ENCODE peak calls at places on chromosomes 5 and 9, in nine cellular contexts. N is psoas muscle; A is Panc1; K is uterus; P is A549; T is naive thymus-derived CD4-positive, alpha-beta T cell; F is breast epithelium; I is RWPE1; Q is neuronal stem cell. X is an unnamed sample.
A peak's percentile ranks its signal among the peaks of the same experiment; 100 is the strongest.

GRCh38 chr5:72746736-72747135 is 69.7 kb upstream of the TNPO1 start:
- DNase-seq in N (no peak), A (no peak), K (no peak), P (no peak), T (no peak), F (no peak), I (no peak), Q (no peak), X (no peak)

GRCh38 chr9:136467766-136468165 is 15.1 kb downstream of the SEC16A start:
- DNase-seq in N (no peak), A (no peak), K (no peak), P (no peak), T (no peak), F (no peak), I (no peak), Q (no peak), X (no peak)

GRCh38 chr5:175281714-175282113 is 162.3 kb downstream of the DRD1 start:
- DNase-seq in N (no peak), A (no peak), K (no peak), P (no peak), T (no peak), F (no peak), I (no peak), Q (no peak), X (no peak)

GRCh38 chr5:54309751-54310432 is 481 bp downstream of the ARL15 start:
- DNase-seq in N (peak; percentile 33), A (no peak), K (peak; percentile 24), P (peak; percentile 9), T (no peak), F (no peak), I (peak; percentile 76), Q (peak; percentile 21), X (peak; percentile 35)

GRCh38 chr9:37390759-37391158 is 31.7 kb upstream of the GRHPR start:
- DNase-seq in N (no peak), A (no peak), K (no peak), P (peak; percentile 44), T (no peak), F (no peak), I (peak; percentile 32), Q (no peak), X (no peak)

GRCh38 chr5:93582677-93583524 is at the start of gene NR2F1:
- DNase-seq in N (peak; percentile 55), A (no peak), K (peak; percentile 95), P (peak; percentile 95), T (no peak), F (no peak), I (peak; percentile 63), Q (peak; percentile 99), X (peak; percentile 63)

GRCh38 chr5:56273376-56274005 is 40.4 kb upstream of the ANKRD55 start:
- DNase-seq in N (no peak), A (no peak), K (no peak), P (no peak), T (no peak), F (no peak), I (no peak), Q (no peak), X (no peak)

GRCh38 chr5:154755361-154756202 is at the start of gene LARP1:
- DNase-seq in N (no peak), A (no peak), K (no peak), P (peak; percentile 43), T (no peak), F (no peak), I (peak; percentile 37), Q (peak; percentile 45), X (peak; percentile 35)

GRCh38 chr5:149939572-149939971 is 5.0 kb downstream of the PDE6A start:
- DNase-seq in N (no peak), A (no peak), K (no peak), P (peak; percentile 29), T (no peak), F (no peak), I (no peak), Q (no peak), X (no peak)

GRCh38 chr5:2205185-2205585 is 322.5 kb upstream of the IRX4 start:
- DNase-seq in N (no peak), A (no peak), K (no peak), P (no peak), T (no peak), F (no peak), I (no peak), Q (no peak), X (peak; percentile 16)

GRCh38 chr5:173397531-173397930 is 69.3 kb upstream of the STC2 start:
- DNase-seq in N (no peak), A (no peak), K (no peak), P (no peak), T (no peak), F (no peak), I (no peak), Q (no peak), X (no peak)

GRCh38 chr5:127933348-127933747 is 150.2 kb upstream of the SLC12A2 start:
- DNase-seq in N (no peak), A (no peak), K (no peak), P (no peak), T (no peak), F (no peak), I (no peak), Q (no peak), X (no peak)

GRCh38 chr5:72599519-72600400 is 92.5 kb upstream of the ZNF366 start:
- DNase-seq in N (no peak), A (no peak), K (no peak), P (peak; percentile 18), T (no peak), F (no peak), I (peak; percentile 67), Q (no peak), X (no peak)

GRCh38 chr9:127983847-127984289 is 3.1 kb upstream of the EEIG1 start:
- DNase-seq in N (no peak), A (no peak), K (no peak), P (no peak), T (peak; percentile 36), F (no peak), I (no peak), Q (no peak), X (no peak)
- H3K27ac ChIP-seq in N (peak overlapping the region; percentile 10), A (peak overlapping the region; percentile 97), K (no peak overlapping the region), P (no peak overlapping the region), T (peak overlapping the region; percentile 84), F (no peak overlapping the region), I (peak overlapping the region; percentile 29), Q (no peak overlapping the region), X (no peak overlapping the region)

DNA sequence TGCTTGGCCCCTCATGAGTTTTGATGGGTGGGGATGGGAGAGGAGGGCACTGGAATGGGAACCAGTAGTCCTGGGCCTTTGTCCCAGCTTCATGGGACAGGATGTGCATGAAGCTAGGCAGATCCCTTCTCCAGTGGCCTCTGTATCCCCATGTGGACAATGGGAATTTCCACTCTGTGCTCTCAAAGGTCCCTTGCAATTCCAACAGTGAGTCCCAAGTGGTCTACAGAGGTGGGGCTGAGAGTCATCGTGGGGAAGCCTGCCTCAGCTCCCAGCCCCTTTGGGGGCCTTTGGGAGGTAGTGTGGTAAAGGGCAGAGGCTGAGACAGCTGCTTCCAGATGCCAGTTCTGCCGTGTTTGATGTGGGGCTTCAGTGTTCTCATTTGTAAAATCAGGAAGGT is 1.9 kb upstream of the PHYHD1 start:
- DNase-seq in N (no peak), A (no peak), K (no peak), P (no peak), T (no peak), F (no peak), I (no peak), Q (no peak), X (no peak)
- H3K27ac ChIP-seq in N (no peak overlapping the region), A (no peak overlapping the region), K (peak overlapping the region; percentile 95), P (peak overlapping the region; percentile 60), T (no peak overlapping the region), F (peak overlapping the region; percentile 80), I (peak overlapping the region; percentile 99), Q (no peak overlapping the region), X (no peak overlapping the region)

GRCh38 chr9:108760841-108761240 is 94.9 kb downstream of the ACTL7B start:
- DNase-seq in N (no peak), A (no peak), K (no peak), P (no peak), T (no peak), F (no peak), I (no peak), Q (no peak), X (peak; percentile 13)

GRCh38 chr9:108761530-108762347 is 94.0 kb downstream of the ACTL7B start:
- DNase-seq in N (peak; percentile 25), A (peak; percentile 28), K (peak; percentile 39), P (peak; percentile 50), T (no peak), F (peak; percentile 60), I (peak; percentile 94), Q (peak; percentile 53), X (peak; percentile 60)

GRCh38 chr9:108759399-108759798 is 96.4 kb downstream of the ACTL7B start:
- DNase-seq in N (no peak), A (no peak), K (no peak), P (no peak), T (no peak), F (no peak), I (no peak), Q (no peak), X (peak; percentile 2)

GRCh38 chr9:108762348-108763055 is 93.3 kb downstream of the ACTL7B start:
- DNase-seq in N (no peak), A (no peak), K (no peak), P (no peak), T (no peak), F (no peak), I (no peak), Q (no peak), X (no peak)

GRCh38 chr9:108759835-108760234 is 96.0 kb downstream of the ACTL7B start:
- DNase-seq in N (no peak), A (no peak), K (no peak), P (no peak), T (no peak), F (no peak), I (no peak), Q (no peak), X (no peak)
- H3K27ac ChIP-seq in N (no peak overlapping the region), A (no peak overlapping the region), K (no peak overlapping the region), P (no peak overlapping the region), T (no peak overlapping the region), F (no peak overlapping the region), I (no peak overlapping the region), Q (no peak overlapping the region), X (no peak overlapping the region)

DNA sequence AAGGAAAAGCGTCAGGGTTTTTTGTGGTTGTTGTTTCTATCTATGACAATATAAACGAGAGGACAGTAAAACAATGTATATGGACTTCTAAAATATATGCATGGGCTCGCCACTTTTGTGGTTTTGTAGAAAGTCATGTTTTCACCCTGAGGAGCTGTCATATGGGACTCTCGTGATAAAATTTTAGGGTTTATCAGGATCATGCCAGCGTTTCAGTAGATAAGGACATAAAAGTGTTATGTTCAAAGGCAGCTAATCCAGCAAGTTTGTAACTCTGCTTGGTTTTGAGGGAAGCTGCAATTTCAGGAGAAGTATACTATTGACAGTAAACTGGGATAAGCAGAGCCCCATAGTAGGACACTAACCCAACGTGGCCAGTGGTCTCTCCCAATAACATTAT is 120.3 kb downstream of the CDC42SE2 start:
- DNase-seq in N (no peak), A (no peak), K (no peak), P (no peak), T (no peak), F (no peak), I (no peak), Q (no peak), X (no peak)
- H3K27ac ChIP-seq in N (no peak overlapping the region), A (no peak overlapping the region), K (no peak overlapping the region), P (no peak overlapping the region), T (peak overlapping the region; percentile 97), F (no peak overlapping the region), I (no peak overlapping the region), Q (no peak overlapping the region), X (no peak overlapping the region)